ENCODE peak calls at places on chromosomes 1 and 21, in five cellular contexts. Z is H1, U is HepG2, S is NT2/D1, A is GM12878. V is an unnamed sample.

GRCh38 chr1:91751281-91751680 is 134.7 kb downstream of the TGFBR3 start:
- DNase-seq in Z (no peak), U (no peak), S (no peak), A (no peak), V (no peak)

GRCh38 chr21:24590261-24590660 is 1017.0 kb downstream of the MRPL39 start:
- DNase-seq in U (no peak), A (no peak), Z (no peak), S (no peak), V (no peak)

GRCh38 chr1:44170281-44170823 is 28.9 kb upstream of the KLF18 start:
- DNase-seq in A (no peak), Z (no peak), U (no peak), S (peak), V (no peak)

GRCh38 chr1:207309775-207310273 is 11.7 kb upstream of the CD55 start:
- DNase-seq in Z (no peak), A (no peak), U (peak), S (no peak), V (no peak)

GRCh38 chr1:61202854-61203603 is 120.7 kb downstream of the NFIA start:
- DNase-seq in U (no peak), S (no peak), A (no peak), Z (no peak), V (no peak)

GRCh38 chr21:32184485-32184884 is 94.4 kb downstream of the MIS18A start:
- DNase-seq in Z (no peak), S (no peak), A (no peak), U (no peak), V (no peak)

GRCh38 chr1:179177182-179177581 is 52.3 kb downstream of the ABL2 start:
- DNase-seq in Z (no peak), U (no peak), S (no peak), A (no peak), V (no peak)

GRCh38 chr1:18118078-18118477 is 10.5 kb downstream of the IGSF21 start:
- DNase-seq in A (no peak), Z (no peak), U (no peak), S (no peak), V (no peak)

GRCh38 chr1:234589064-234589765 is 20.8 kb downstream of the IRF2BP2 start:
- DNase-seq in Z (no peak), U (no peak), S (no peak), A (no peak), V (no peak)

GRCh38 chr1:114015075-114015474 is 35.8 kb downstream of the OLFML3 start:
- DNase-seq in Z (no peak), A (no peak), S (no peak), U (no peak), V (no peak)

GRCh38 chr1:107536266-107536665 is 395.4 kb downstream of the NTNG1 start:
- DNase-seq in U (no peak), A (no peak), S (no peak), Z (no peak), V (no peak)

GRCh38 chr1:4616831-4617465 is 37.5 kb upstream of the AJAP1 start:
- DNase-seq in A (no peak), U (no peak), Z (no peak), S (no peak), V (no peak)

GRCh38 chr1:76763678-76764077 is 103.6 kb upstream of the ST6GALNAC5 start:
- DNase-seq in U (no peak), S (no peak), A (no peak), Z (no peak), V (no peak)

GRCh38 chr1:85884372-85885035 is 176.3 kb upstream of the ZNHIT6 start:
- DNase-seq in Z (no peak), U (peak), A (no peak), S (peak), V (peak)
- TF ChIP-seq SUZ12 in Z (no peak), U (no peak), A (no peak), S (no peak), V (no peak)

GRCh38 chr1:160768295-160768657 is 27.7 kb upstream of the LY9 start:
- DNase-seq in S (peak), A (peak), Z (no peak), U (peak), V (peak)
- TF ChIP-seq SUZ12 in S (no peak), A (no peak), Z (no peak), U (no peak), V (no peak)

GRCh38 chr1:155813672-155814071 is 43.3 kb downstream of the GON4L start:
- DNase-seq in Z (no peak), U (no peak), S (no peak), A (no peak), V (no peak)
- TF ChIP-seq SUZ12 in Z (no peak), U (no peak), S (no peak), A (no peak), V (no peak)

DNA sequence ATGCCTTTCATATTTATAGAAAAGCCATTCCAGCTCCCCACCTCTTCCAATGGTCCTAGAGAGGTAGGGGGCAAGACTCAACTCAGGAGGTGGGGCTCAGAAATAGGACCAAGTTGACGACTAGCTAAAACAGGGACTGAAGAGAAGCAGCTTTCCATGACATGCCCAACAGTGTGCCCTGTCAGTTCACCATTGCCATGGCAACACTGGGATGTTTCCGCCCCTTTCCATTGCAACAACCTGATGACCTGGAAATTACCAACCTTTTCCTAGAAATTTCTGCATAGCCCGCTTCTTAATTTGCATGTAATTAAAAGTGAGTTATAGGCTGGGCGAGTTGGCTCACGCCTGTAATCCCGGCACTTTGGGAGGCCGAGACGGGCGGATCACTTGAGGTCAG is 22.4 kb upstream of the INTS3 start:
- DNase-seq in A (no peak), S (no peak), U (no peak), Z (no peak), V (no peak)
- TF ChIP-seq SUZ12 in A (no peak), S (no peak), U (no peak), Z (no peak), V (no peak)

DNA sequence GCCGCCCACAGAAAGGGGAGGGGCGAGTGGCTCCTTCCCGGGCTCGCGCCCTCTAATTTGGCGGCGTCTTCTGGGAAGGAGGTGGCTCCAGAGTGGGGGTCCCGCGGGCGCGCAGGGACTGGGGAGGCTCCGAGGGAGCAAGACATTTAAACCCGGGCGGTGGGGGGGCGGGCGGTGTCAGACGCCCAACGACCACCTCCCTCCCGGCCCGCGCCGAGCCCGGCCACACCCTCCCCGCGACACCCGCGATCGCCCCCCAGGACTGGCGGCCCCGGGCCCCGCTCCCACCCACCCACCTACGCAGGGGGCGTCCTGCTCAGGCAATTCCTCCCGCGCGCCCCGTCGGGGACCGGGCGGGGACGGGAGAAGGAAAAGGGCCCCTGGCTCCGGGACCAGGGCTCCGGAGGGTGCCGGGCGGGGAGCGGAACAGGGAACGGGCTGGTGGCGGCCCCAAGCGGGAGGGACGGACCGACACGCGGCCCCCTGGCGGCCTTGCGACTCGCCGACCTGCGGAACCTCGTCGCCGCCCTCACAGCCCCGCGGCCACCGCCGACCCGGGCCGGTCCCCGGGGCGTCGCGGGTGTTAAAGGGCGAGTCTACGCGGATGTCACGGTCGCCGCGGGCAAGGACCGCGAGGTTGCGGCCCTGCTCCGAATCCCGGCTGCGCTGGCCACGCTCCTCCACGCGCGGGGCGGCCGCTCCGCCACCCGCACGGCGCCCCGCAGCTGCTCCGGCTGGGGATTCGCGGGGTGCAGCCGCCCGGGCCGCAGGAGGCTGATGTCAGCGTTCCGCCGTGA is 94.0 kb upstream of the FMN2 start:
- DNase-seq in U (no peak), S (no peak), A (no peak), Z (no peak), V (peak)
- TF ChIP-seq SUZ12 in U (no peak), S (no peak), A (peak), Z (no peak), V (no peak)

DNA sequence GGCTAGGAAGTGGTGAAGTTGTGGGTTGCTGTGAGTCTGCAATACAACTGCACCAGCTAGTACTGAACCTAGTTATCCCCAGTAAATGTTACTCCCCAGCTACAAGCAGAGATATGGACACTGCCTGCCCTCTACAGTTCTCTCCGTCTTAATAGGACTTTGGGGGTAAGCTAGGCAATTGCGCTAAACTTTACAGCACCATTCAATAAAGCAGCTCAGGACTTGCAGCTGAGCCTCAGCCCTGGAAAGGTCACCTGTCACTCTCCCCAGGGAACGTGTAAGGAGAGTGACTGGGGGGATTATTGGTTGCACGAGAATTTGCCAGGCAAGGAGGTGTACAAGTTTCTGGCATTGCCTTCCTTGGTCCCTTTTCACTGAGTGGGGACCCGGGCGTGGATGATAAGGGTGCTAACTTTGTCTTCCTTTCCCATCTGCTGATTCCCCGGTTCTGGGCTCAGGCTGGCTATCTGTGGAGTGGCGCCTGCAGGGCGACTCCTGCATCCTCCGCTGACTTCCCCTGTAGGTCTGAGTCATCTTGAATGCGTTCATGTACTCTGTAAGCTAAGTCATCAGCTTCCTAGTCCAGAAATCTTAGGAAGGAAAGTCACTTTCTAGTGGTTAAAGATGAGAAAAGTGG is 71.2 kb upstream of the CNTN2 start:
- DNase-seq in U (no peak), S (no peak), Z (no peak), A (no peak), V (peak)
- TF ChIP-seq SUZ12 in U (no peak), S (no peak), Z (no peak), A (no peak), V (no peak)

GRCh38 chr21:44281801-44282200 is 3.9 kb upstream of the AIRE start:
- DNase-seq in S (no peak), Z (no peak), A (no peak), U (no peak), V (no peak)
- TF ChIP-seq SUZ12 in S (no peak), Z (no peak), A (no peak), U (no peak), V (no peak)